ENCODE peak calls at places on chromosomes 12 and 14, in six cellular contexts. One of them, this sample, is unnamed.

GRCh38 chr14:70096866-70097265 is 91.9 kb downstream of the SLC8A3 start:
- DNase-seq in GOT3: no peak
- DNase-seq in ureter: no peak
- DNase-seq in midbrain: no peak
- DNase-seq in AG08395: no peak
- DNase-seq in posterior cingulate gyrus: peak
- DNase-seq in this sample: no peak

GRCh38 chr14:63512861-63513260 is 30.3 kb downstream of the PPP2R5E start:
- DNase-seq in GOT3: no peak
- DNase-seq in ureter: no peak
- DNase-seq in midbrain: no peak
- DNase-seq in AG08395: no peak
- DNase-seq in posterior cingulate gyrus: no peak
- DNase-seq in this sample: no peak

GRCh38 chr12:66279127-66279712 is 23.1 kb upstream of the HELB start:
- DNase-seq in GOT3: no peak
- DNase-seq in ureter: no peak
- DNase-seq in midbrain: no peak
- DNase-seq in AG08395: peak
- DNase-seq in posterior cingulate gyrus: no peak
- DNase-seq in this sample: peak

GRCh38 chr14:57988445-57988844 is 122.6 kb upstream of the SLC35F4 start:
- DNase-seq in GOT3: no peak
- DNase-seq in ureter: no peak
- DNase-seq in midbrain: no peak
- DNase-seq in AG08395: no peak
- DNase-seq in posterior cingulate gyrus: no peak
- DNase-seq in this sample: no peak

GRCh38 chr14:55427439-55427838 is 13.0 kb downstream of the TBPL2 start:
- DNase-seq in GOT3: no peak
- DNase-seq in ureter: no peak
- DNase-seq in midbrain: no peak
- DNase-seq in AG08395: no peak
- DNase-seq in posterior cingulate gyrus: no peak
- DNase-seq in this sample: no peak

GRCh38 chr12:86723326-86723725 is 467.1 kb upstream of the MGAT4C start:
- DNase-seq in GOT3: no peak
- DNase-seq in ureter: no peak
- DNase-seq in midbrain: no peak
- DNase-seq in AG08395: no peak
- DNase-seq in posterior cingulate gyrus: no peak
- DNase-seq in this sample: no peak

GRCh38 chr14:70735043-70735442 is 74.3 kb downstream of the MAP3K9 start:
- DNase-seq in GOT3: no peak
- DNase-seq in ureter: no peak
- DNase-seq in midbrain: no peak
- DNase-seq in AG08395: no peak
- DNase-seq in posterior cingulate gyrus: no peak
- DNase-seq in this sample: no peak

GRCh38 chr12:77816196-77816595 is 14.5 kb upstream of the NAV3 start:
- DNase-seq in GOT3: no peak
- DNase-seq in ureter: no peak
- DNase-seq in midbrain: no peak
- DNase-seq in AG08395: no peak
- DNase-seq in posterior cingulate gyrus: no peak
- DNase-seq in this sample: peak

GRCh38 chr12:14238224-14238792 is 127.2 kb upstream of the ATF7IP start:
- DNase-seq in GOT3: no peak
- DNase-seq in ureter: no peak
- DNase-seq in midbrain: peak
- DNase-seq in AG08395: peak
- DNase-seq in posterior cingulate gyrus: no peak
- DNase-seq in this sample: peak

GRCh38 chr12:3207858-3208257 is 130.7 kb downstream of the TSPAN9 start:
- DNase-seq in GOT3: no peak
- DNase-seq in ureter: no peak
- DNase-seq in midbrain: no peak
- DNase-seq in AG08395: no peak
- DNase-seq in posterior cingulate gyrus: no peak
- DNase-seq in this sample: no peak

GRCh38 chr12:15527201-15527782 is 205.0 kb downstream of the PTPRO start:
- DNase-seq in GOT3: no peak
- DNase-seq in ureter: no peak
- DNase-seq in midbrain: no peak
- DNase-seq in AG08395: no peak
- DNase-seq in posterior cingulate gyrus: peak
- DNase-seq in this sample: peak

This sample was measured in pons.